ENCODE peak calls at places on chromosomes 4 and X, in ten cellular contexts. One of them, this sample, is unnamed.

GRCh38 chr4:121674191-121674590 is 22.6 kb downstream of the ANXA5 start:
- DNase-seq in MG63: no peak
- DNase-seq in CD8-positive, alpha-beta T cell: no peak
- DNase-seq in tibial artery: no peak
- DNase-seq in psoas muscle: no peak
- DNase-seq in OCI-LY7: no peak
- DNase-seq in IMR-90: no peak
- DNase-seq in AG10803: no peak
- DNase-seq in cardiac muscle cell: no peak
- DNase-seq in mammary epithelial cell: no peak
- DNase-seq in this sample: no peak

GRCh38 chrX:150508461-150509367 is 59.7 kb upstream of the MTM1 start:
- DNase-seq in MG63: peak; percentile 53
- DNase-seq in CD8-positive, alpha-beta T cell: no peak
- DNase-seq in tibial artery: peak; percentile 77
- DNase-seq in psoas muscle: peak; percentile 43
- DNase-seq in OCI-LY7: no peak
- DNase-seq in IMR-90: peak; percentile 10
- DNase-seq in AG10803: peak; percentile 42
- DNase-seq in cardiac muscle cell: peak; percentile 67
- DNase-seq in mammary epithelial cell: no peak
- DNase-seq in this sample: no peak

GRCh38 chr4:70979445-70980008 is 13.9 kb upstream of the DCK start:
- DNase-seq in MG63: no peak
- DNase-seq in CD8-positive, alpha-beta T cell: no peak
- DNase-seq in tibial artery: no peak
- DNase-seq in psoas muscle: no peak
- DNase-seq in OCI-LY7: peak; percentile 69
- DNase-seq in IMR-90: no peak
- DNase-seq in AG10803: no peak
- DNase-seq in cardiac muscle cell: no peak
- DNase-seq in mammary epithelial cell: no peak
- DNase-seq in this sample: no peak

GRCh38 chrX:92283298-92283697 is 504.1 kb downstream of the PCDH11X start:
- DNase-seq in MG63: no peak
- DNase-seq in CD8-positive, alpha-beta T cell: no peak
- DNase-seq in tibial artery: no peak
- DNase-seq in psoas muscle: no peak
- DNase-seq in OCI-LY7: no peak
- DNase-seq in IMR-90: no peak
- DNase-seq in AG10803: no peak
- DNase-seq in cardiac muscle cell: no peak
- DNase-seq in mammary epithelial cell: no peak
- DNase-seq in this sample: no peak

GRCh38 chr4:14669418-14669817 is 332.9 kb upstream of the CPEB2 start:
- DNase-seq in MG63: no peak
- DNase-seq in CD8-positive, alpha-beta T cell: no peak
- DNase-seq in tibial artery: no peak
- DNase-seq in psoas muscle: no peak
- DNase-seq in OCI-LY7: no peak
- DNase-seq in IMR-90: no peak
- DNase-seq in AG10803: no peak
- DNase-seq in cardiac muscle cell: no peak
- DNase-seq in mammary epithelial cell: no peak
- DNase-seq in this sample: no peak

GRCh38 chrX:153735274-153735673 is 10.6 kb downstream of the ABCD1 start:
- DNase-seq in MG63: no peak
- DNase-seq in CD8-positive, alpha-beta T cell: no peak
- DNase-seq in tibial artery: no peak
- DNase-seq in psoas muscle: no peak
- DNase-seq in OCI-LY7: peak; percentile 46
- DNase-seq in IMR-90: no peak
- DNase-seq in AG10803: no peak
- DNase-seq in cardiac muscle cell: no peak
- DNase-seq in mammary epithelial cell: no peak
- DNase-seq in this sample: peak; percentile 26

GRCh38 chr4:59553063-59553738 is 1646.9 kb upstream of the ADGRL3 start:
- DNase-seq in MG63: peak; percentile 19
- DNase-seq in CD8-positive, alpha-beta T cell: no peak
- DNase-seq in tibial artery: no peak
- DNase-seq in psoas muscle: no peak
- DNase-seq in OCI-LY7: peak; percentile 38
- DNase-seq in IMR-90: no peak
- DNase-seq in AG10803: peak; percentile 11
- DNase-seq in cardiac muscle cell: peak; percentile 0
- DNase-seq in mammary epithelial cell: peak; percentile 7
- DNase-seq in this sample: no peak

GRCh38 chr4:4658051-4658450 is 116.2 kb upstream of the STX18 start:
- DNase-seq in MG63: no peak
- DNase-seq in CD8-positive, alpha-beta T cell: no peak
- DNase-seq in tibial artery: no peak
- DNase-seq in psoas muscle: no peak
- DNase-seq in OCI-LY7: no peak
- DNase-seq in IMR-90: no peak
- DNase-seq in AG10803: peak; percentile 45
- DNase-seq in cardiac muscle cell: no peak
- DNase-seq in mammary epithelial cell: no peak
- DNase-seq in this sample: no peak

GRCh38 chr4:1502976-1503375 is 96.7 kb upstream of the NKX1-1 start:
- DNase-seq in MG63: no peak
- DNase-seq in CD8-positive, alpha-beta T cell: no peak
- DNase-seq in tibial artery: peak; percentile 9
- DNase-seq in psoas muscle: no peak
- DNase-seq in OCI-LY7: no peak
- DNase-seq in IMR-90: no peak
- DNase-seq in AG10803: no peak
- DNase-seq in cardiac muscle cell: no peak
- DNase-seq in mammary epithelial cell: no peak
- DNase-seq in this sample: no peak

DNA sequence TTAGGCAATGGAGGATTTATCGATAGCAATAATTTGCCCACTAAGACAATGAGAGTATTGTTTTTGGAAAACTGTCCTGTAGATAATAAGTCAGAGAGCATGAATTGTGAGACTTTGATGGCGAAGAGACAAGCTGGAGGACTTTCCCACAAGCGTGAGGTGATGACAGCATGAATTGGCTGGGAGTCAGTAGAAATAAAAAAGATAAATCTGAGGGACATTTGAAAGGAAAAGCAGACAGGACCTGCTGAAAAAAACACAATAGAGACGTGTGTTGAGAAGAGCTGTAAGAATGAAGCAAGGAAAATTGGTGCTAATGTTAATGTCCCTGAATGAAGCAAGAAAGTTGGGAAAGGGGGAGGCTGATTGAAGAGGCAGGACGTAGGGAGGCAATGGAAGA is 233.5 kb downstream of the DCTD start:
- DNase-seq in MG63: no peak
- DNase-seq in CD8-positive, alpha-beta T cell: no peak
- DNase-seq in tibial artery: no peak
- DNase-seq in psoas muscle: no peak
- DNase-seq in OCI-LY7: no peak
- DNase-seq in IMR-90: no peak
- DNase-seq in AG10803: peak; percentile 7
- DNase-seq in cardiac muscle cell: peak; percentile 38
- DNase-seq in mammary epithelial cell: no peak
- DNase-seq in this sample: no peak
- H3K4me3 ChIP-seq in MG63: no peak overlapping the region
- H3K4me3 ChIP-seq in CD8-positive, alpha-beta T cell: no peak overlapping the region
- H3K4me3 ChIP-seq in tibial artery: no peak overlapping the region
- H3K4me3 ChIP-seq in psoas muscle: no peak overlapping the region
- H3K4me3 ChIP-seq in OCI-LY7: no peak overlapping the region
- H3K4me3 ChIP-seq in IMR-90: no peak overlapping the region
- H3K4me3 ChIP-seq in AG10803: no peak overlapping the region
- H3K4me3 ChIP-seq in cardiac muscle cell: no peak overlapping the region
- H3K4me3 ChIP-seq in mammary epithelial cell: no peak overlapping the region
- H3K4me3 ChIP-seq in this sample: no peak overlapping the region

GRCh38 chr4:107164962-107165361 is 128.8 kb upstream of the DKK2 start:
- DNase-seq in MG63: no peak
- DNase-seq in CD8-positive, alpha-beta T cell: no peak
- DNase-seq in tibial artery: no peak
- DNase-seq in psoas muscle: no peak
- DNase-seq in OCI-LY7: no peak
- DNase-seq in IMR-90: no peak
- DNase-seq in AG10803: no peak
- DNase-seq in cardiac muscle cell: no peak
- DNase-seq in mammary epithelial cell: no peak
- DNase-seq in this sample: no peak
- H3K4me3 ChIP-seq in MG63: no peak overlapping the region
- H3K4me3 ChIP-seq in CD8-positive, alpha-beta T cell: no peak overlapping the region
- H3K4me3 ChIP-seq in tibial artery: no peak overlapping the region
- H3K4me3 ChIP-seq in psoas muscle: no peak overlapping the region
- H3K4me3 ChIP-seq in OCI-LY7: no peak overlapping the region
- H3K4me3 ChIP-seq in IMR-90: no peak overlapping the region
- H3K4me3 ChIP-seq in AG10803: no peak overlapping the region
- H3K4me3 ChIP-seq in cardiac muscle cell: no peak overlapping the region
- H3K4me3 ChIP-seq in mammary epithelial cell: no peak overlapping the region
- H3K4me3 ChIP-seq in this sample: no peak overlapping the region

DNA sequence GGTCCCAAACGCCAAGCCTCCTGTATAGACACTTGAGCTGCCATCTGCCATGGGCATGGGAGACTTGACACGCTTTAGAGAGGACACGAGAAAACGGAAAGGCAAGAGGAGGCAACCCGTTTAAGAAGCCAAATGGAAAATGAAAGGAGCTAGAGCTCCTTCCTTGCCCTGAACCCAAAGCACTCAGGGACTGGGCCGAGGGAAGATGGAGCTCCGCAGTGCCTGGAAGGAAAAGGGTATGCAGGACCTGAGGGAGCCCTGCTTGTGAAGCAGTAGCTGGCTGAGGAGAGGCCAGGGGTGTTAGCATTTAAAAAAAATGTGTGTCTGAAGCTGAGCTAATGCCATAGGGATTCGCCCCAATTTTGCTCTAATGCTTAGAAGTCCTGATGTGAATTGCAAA is 15.1 kb downstream of the MCF2 start:
- DNase-seq in MG63: no peak
- DNase-seq in CD8-positive, alpha-beta T cell: no peak
- DNase-seq in tibial artery: no peak
- DNase-seq in psoas muscle: no peak
- DNase-seq in OCI-LY7: no peak
- DNase-seq in IMR-90: no peak
- DNase-seq in AG10803: no peak
- DNase-seq in cardiac muscle cell: no peak
- DNase-seq in mammary epithelial cell: no peak
- DNase-seq in this sample: no peak
- H3K4me3 ChIP-seq in MG63: peak overlapping the region; percentile 27
- H3K4me3 ChIP-seq in CD8-positive, alpha-beta T cell: no peak overlapping the region
- H3K4me3 ChIP-seq in tibial artery: peak overlapping the region; percentile 39
- H3K4me3 ChIP-seq in psoas muscle: peak overlapping the region; percentile 57
- H3K4me3 ChIP-seq in OCI-LY7: no peak overlapping the region
- H3K4me3 ChIP-seq in IMR-90: peak overlapping the region; percentile 9
- H3K4me3 ChIP-seq in AG10803: peak overlapping the region; percentile 48
- H3K4me3 ChIP-seq in cardiac muscle cell: no peak overlapping the region
- H3K4me3 ChIP-seq in mammary epithelial cell: no peak overlapping the region
- H3K4me3 ChIP-seq in this sample: no peak overlapping the region

DNA sequence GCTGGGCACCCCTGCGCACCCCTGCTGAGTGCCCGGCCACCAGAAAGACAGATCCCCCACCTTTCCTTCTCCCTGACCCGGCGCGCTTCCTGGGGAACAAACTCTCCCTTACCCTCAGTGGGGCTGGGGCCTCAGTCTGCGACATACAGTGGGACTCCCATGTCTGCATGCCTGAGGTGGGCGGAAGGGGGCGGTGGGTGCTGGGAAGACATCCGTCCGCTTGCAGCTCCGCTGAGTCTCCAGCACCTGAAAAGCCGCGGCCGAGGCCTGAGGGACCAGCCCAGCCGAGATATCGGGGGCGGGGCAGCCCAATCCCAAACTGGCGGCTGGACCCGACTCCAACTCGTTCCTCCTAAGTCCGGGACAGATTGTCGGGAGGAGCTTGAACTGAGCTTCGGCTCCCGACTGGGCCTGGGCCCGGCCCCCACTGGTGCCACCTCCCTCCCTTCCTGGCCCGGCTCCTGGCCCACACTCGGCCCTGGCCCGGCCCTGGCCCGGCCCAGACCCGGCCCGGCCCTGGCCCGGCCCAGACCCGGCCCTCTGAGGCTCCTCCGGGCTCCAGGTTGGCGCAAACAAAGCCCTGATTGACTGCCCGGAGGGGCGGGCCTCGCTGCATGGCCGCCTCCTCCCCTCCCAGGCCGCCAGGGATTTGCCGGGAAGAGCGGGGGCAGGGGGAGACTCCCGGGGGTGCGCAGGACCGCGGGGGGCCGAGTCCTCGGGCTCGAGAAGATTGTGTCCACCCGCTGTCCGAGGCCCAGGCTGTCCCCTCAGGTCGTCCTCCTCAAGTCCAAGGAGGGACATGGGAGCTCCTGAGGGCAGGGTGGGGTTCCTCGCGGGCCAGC is 878 bp upstream of the SLC16A2 start:
- DNase-seq in MG63: peak; percentile 72
- DNase-seq in CD8-positive, alpha-beta T cell: peak; percentile 18
- DNase-seq in tibial artery: peak; percentile 67
- DNase-seq in psoas muscle: peak; percentile 75
- DNase-seq in OCI-LY7: no peak
- DNase-seq in IMR-90: peak; percentile 48
- DNase-seq in AG10803: peak; percentile 76
- DNase-seq in cardiac muscle cell: peak; percentile 76
- DNase-seq in mammary epithelial cell: peak; percentile 66
- DNase-seq in this sample: no peak
- H3K4me3 ChIP-seq in MG63: peak overlapping the region; percentile 53
- H3K4me3 ChIP-seq in CD8-positive, alpha-beta T cell: peak overlapping the region; percentile 49
- H3K4me3 ChIP-seq in tibial artery: peak overlapping the region; percentile 58
- H3K4me3 ChIP-seq in psoas muscle: peak overlapping the region; percentile 73
- H3K4me3 ChIP-seq in OCI-LY7: no peak overlapping the region
- H3K4me3 ChIP-seq in IMR-90: peak overlapping the region; percentile 58
- H3K4me3 ChIP-seq in AG10803: peak overlapping the region; percentile 69
- H3K4me3 ChIP-seq in cardiac muscle cell: peak overlapping the region; percentile 40
- H3K4me3 ChIP-seq in mammary epithelial cell: peak overlapping the region; percentile 52
- H3K4me3 ChIP-seq in this sample: peak overlapping the region; percentile 34

DNA sequence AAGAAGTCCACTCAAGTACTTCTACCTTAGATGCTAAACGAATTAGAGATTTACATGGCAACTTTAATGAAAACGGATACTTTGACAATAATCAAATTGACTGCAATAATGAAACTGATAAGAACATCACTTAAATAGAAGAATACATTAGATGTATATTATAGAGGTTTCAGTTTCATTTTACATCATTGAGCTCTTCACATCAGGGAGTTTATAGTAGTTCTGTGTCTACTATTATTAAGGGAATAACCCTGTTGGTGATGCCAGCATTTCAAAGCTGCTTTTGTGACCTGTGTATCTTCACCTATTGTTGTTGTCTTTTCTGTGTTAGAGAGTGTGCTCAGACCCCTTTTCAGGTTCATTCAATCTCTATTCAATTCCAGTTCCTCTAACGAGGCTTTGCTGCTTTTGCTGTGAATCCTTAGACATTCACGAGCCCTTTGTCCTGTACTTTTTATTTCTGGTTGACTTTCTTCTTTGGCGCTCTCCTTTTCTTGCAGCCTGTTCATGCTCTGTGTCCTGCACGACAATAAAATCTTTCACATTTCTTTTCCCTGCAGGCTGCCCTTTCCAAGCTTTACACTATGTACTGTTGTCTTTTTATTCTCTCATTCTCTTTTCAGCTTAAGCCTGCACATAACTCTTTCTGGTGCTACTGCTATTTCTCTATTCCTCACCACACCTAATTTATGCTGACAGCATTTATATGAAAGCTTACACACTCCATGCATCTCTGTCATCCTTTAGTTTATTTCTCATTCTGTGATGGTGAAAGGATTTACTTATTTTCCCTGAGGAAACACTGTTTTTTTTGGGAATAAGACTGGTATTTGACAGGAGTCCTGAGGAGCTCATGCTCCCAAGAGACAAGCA is 232.1 kb downstream of the CPE start:
- DNase-seq in MG63: no peak
- DNase-seq in CD8-positive, alpha-beta T cell: no peak
- DNase-seq in tibial artery: no peak
- DNase-seq in psoas muscle: no peak
- DNase-seq in OCI-LY7: no peak
- DNase-seq in IMR-90: no peak
- DNase-seq in AG10803: no peak
- DNase-seq in cardiac muscle cell: no peak
- DNase-seq in mammary epithelial cell: no peak
- DNase-seq in this sample: no peak
- H3K4me3 ChIP-seq in MG63: no peak overlapping the region
- H3K4me3 ChIP-seq in CD8-positive, alpha-beta T cell: no peak overlapping the region
- H3K4me3 ChIP-seq in tibial artery: no peak overlapping the region
- H3K4me3 ChIP-seq in psoas muscle: no peak overlapping the region
- H3K4me3 ChIP-seq in OCI-LY7: no peak overlapping the region
- H3K4me3 ChIP-seq in IMR-90: no peak overlapping the region
- H3K4me3 ChIP-seq in AG10803: no peak overlapping the region
- H3K4me3 ChIP-seq in cardiac muscle cell: no peak overlapping the region
- H3K4me3 ChIP-seq in mammary epithelial cell: no peak overlapping the region
- H3K4me3 ChIP-seq in this sample: no peak overlapping the region